ENCODE peak calls at places on chromosome 15, in four cellular contexts. Y, T, Q and V are unnamed samples.

GRCh38 chr15:101242999-101243336 is 8.9 kb downstream of the CHSY1 start:
- DNase-seq in Y (no peak), T (no peak), Q (no peak), V (peak)

GRCh38 chr15:84001655-84002054 is 233.9 kb upstream of the GOLGA6L4 start:
- DNase-seq in Y (no peak), T (no peak), Q (no peak), V (no peak)

GRCh38 chr15:64961013-64961412 is 28.7 kb downstream of the SPG21 start:
- DNase-seq in Y (no peak), T (no peak), Q (no peak), V (no peak)

GRCh38 chr15:41967506-41968206 is 4.7 kb downstream of the EHD4 start:
- DNase-seq in Y (no peak), T (peak), Q (no peak), V (peak)

GRCh38 chr15:65576669-65577068 is 34.3 kb downstream of the INTS14 start:
- DNase-seq in Y (no peak), T (no peak), Q (no peak), V (peak)

GRCh38 chr15:42215854-42216829 is 8.0 kb upstream of the VPS39 start:
- DNase-seq in Y (no peak), T (no peak), Q (no peak), V (peak)

GRCh38 chr15:42159381-42160015 is 3.1 kb upstream of the PLA2G4F start:
- DNase-seq in Y (no peak), T (no peak), Q (no peak), V (no peak)

GRCh38 chr15:49215768-49216739 is 46.0 kb downstream of the GALK2 start:
- DNase-seq in Y (no peak), T (no peak), Q (no peak), V (no peak)

GRCh38 chr15:45795487-45796069 is 160.7 kb downstream of the SQOR start:
- DNase-seq in Y (no peak), T (peak), Q (peak), V (peak)

GRCh38 chr15:29139072-29139471 is 130.6 kb downstream of the NSMCE3 start:
- DNase-seq in Y (no peak), T (no peak), Q (no peak), V (no peak)

GRCh38 chr15:88680241-88680910 is 41.6 kb downstream of the ISG20 start:
- DNase-seq in Y (no peak), T (no peak), Q (no peak), V (no peak)

GRCh38 chr15:31306426-31307269 is 20.0 kb upstream of the KLF13 start:
- DNase-seq in Y (no peak), T (no peak), Q (no peak), V (no peak)

GRCh38 chr15:64985382-64986033 is 4.2 kb downstream of the SPG21 start:
- DNase-seq in Y (no peak), T (no peak), Q (peak), V (peak)

GRCh38 chr15:90839187-90840071 is 29.0 kb upstream of the FURIN start:
- DNase-seq in Y (no peak), T (no peak), Q (peak), V (no peak)

GRCh38 chr15:66251790-66252355 is 1.7 kb downstream of the MEGF11 start:
- DNase-seq in Y (no peak), T (no peak), Q (no peak), V (no peak)

GRCh38 chr15:74208901-74209559 is 6.4 kb upstream of the STRA6 start:
- DNase-seq in Y (no peak), T (peak), Q (peak), V (no peak)

GRCh38 chr15:48675436-48675835 is 29.9 kb upstream of the FBN1 start:
- DNase-seq in Y (no peak), T (no peak), Q (no peak), V (no peak)

GRCh38 chr15:67520276-67520975 is 505 bp upstream of the C15orf61 start:
- DNase-seq in Y (no peak), T (no peak), Q (no peak), V (no peak)

GRCh38 chr15:29671308-29671981 is 150.8 kb downstream of the TJP1 start:
- DNase-seq in Y (peak), T (no peak), Q (no peak), V (no peak)

GRCh38 chr15:81339851-81340250 is 15.9 kb upstream of the STARD5 start:
- DNase-seq in Y (no peak), T (no peak), Q (no peak), V (no peak)

GRCh38 chr15:92069308-92070244 is 216.1 kb downstream of the SLCO3A1 start:
- DNase-seq in Y (peak), T (peak), Q (no peak), V (peak)

GRCh38 chr15:22262613-22263020 is 182.3 kb downstream of the OR4M2 start:
- DNase-seq in Y (peak), T (no peak), Q (no peak), V (no peak)

GRCh38 chr15:51371271-51371670 is 29.8 kb downstream of the GLDN start:
- DNase-seq in Y (no peak), T (no peak), Q (no peak), V (no peak)

GRCh38 chr15:51379390-51379789 is 37.9 kb downstream of the GLDN start:
- DNase-seq in Y (no peak), T (no peak), Q (no peak), V (no peak)

GRCh38 chr15:51377038-51377761 is 35.7 kb downstream of the GLDN start:
- DNase-seq in Y (no peak), T (no peak), Q (no peak), V (no peak)

GRCh38 chr15:51374131-51374530 is 32.7 kb downstream of the GLDN start:
- DNase-seq in Y (no peak), T (no peak), Q (no peak), V (no peak)

DNA sequence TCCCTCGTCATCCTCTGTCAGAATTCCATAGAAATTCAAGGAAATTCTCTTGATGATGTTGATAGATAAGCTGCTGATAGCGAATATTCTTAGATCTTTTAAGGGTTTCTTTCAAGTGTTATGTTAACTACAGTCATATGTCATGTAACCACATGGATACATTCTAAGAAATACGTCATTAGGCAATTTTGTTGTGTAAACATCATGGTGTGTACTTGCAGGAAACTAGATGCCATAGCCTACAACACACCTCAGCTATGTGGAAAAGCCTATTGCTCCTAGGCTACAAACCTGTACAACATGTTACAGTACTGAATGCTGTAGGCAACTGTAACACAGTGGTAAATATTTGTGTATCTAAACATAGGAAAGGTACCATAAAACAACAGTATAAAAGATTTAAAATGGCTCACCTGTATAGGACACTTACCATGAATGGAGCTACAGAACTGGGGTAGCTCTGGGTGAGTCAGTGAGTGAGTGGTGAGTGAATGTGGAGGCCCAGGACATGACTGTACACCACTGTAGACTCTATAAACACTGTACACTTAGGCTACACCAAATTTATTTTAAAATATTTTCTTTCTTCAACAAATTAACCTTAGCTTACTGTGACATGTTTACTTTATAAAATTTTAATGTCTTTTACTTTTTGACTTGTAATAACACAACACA is 34.6 kb downstream of the GLDN start:
- DNase-seq in Y (no peak), T (no peak), Q (no peak), V (no peak)
- H3K27ac ChIP-seq in Y (no peak), T (no peak), Q (no peak), V (no peak)

DNA sequence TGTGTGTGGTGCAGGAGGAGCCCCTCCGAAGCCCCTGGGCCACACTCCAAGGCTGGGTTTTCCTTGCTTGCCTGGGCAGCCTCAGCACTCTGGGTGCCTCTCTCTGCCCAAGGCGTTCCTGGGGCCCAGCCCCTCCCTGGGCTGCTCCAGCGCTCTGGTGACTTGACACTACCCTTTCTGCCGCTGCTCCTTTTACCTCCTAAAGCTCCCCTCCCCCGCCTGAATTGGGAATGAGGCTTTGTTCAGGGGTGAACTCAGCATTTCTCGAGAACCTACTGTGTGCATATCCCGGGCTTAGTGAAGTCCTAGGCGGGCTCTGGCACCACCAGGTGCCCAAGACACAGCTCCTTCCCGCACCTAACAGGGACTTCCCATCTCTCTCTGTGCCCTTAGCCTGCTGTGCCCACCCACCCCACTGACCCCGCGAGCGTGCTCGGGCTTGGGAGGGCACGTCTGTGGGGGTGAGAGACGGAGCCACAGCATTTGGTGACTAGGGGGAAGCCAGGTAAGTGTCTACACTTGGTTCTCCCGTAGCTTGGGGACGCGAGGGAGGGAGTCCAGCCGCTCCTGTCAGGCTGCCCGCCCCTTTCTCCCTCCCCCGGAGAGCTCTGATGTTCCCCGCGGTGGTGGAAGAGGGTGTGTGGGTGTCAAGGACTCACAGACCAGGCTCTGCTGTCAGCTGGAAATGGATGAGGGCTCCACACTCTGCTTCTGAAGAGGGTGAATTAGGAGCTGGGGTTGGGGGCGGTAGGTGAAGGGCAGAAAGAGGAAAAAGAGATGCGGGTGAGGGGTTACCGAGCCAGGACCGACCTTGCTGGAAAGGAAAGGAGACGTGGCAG is 1.1 kb upstream of the BAHD1 start:
- DNase-seq in Y (no peak), T (peak), Q (peak), V (peak)
- TF ChIP-seq MYC in Y (no peak), T (no peak), Q (no peak), V (no peak)

GRCh38 chr15:60529332-60529731 is 50.4 kb upstream of the ICE2 start:
- DNase-seq in Y (no peak), T (no peak), Q (no peak), V (no peak)

GRCh38 chr15:60528530-60528929 is 49.6 kb upstream of the ICE2 start:
- DNase-seq in Y (no peak), T (no peak), Q (no peak), V (peak)

GRCh38 chr15:60523056-60523455 is 44.1 kb upstream of the ICE2 start:
- DNase-seq in Y (no peak), T (no peak), Q (no peak), V (peak)

GRCh38 chr15:60525640-60526039 is 46.7 kb upstream of the ICE2 start:
- DNase-seq in Y (no peak), T (no peak), Q (no peak), V (no peak)

DNA sequence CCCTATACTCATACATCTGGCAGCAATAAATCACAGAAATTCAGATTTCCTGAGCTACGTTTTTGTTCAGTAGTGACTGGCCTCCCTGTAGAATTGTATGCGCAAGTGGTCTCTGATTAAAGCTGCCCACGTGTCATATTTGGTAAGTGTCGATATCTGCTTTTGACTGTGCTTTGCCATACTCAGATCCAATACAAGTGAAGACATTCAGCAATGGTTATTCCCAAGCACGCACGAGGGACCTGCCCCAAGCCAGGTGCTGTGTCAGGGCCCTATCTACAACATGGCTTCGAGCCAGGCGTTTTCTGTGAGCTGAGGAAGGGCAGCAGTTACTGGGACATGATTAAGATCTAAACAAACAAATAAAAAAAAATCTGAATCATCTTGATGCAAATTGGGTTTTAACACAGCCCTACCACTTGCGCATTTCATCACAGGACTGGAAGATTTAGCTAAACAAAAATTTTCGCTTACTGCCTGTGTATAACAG is 47.2 kb upstream of the ICE2 start:
- DNase-seq in Y (no peak), T (peak), Q (no peak), V (no peak)
- H3K27ac ChIP-seq in Y (no peak), T (no peak), Q (no peak), V (no peak)

GRCh38 chr15:99522288-99522687 is 43.5 kb upstream of the MEF2A start:
- DNase-seq in Y (no peak), T (no peak), Q (no peak), V (no peak)
- TF ChIP-seq MYC in Y (no peak), T (no peak), Q (no peak), V (no peak)

GRCh38 chr15:63609448-63609847 is 12.3 kb downstream of the FBXL22 start:
- DNase-seq in Y (no peak), T (no peak), Q (no peak), V (no peak)
- H3K27ac ChIP-seq in Y (peak), T (no peak), Q (no peak), V (no peak)

GRCh38 chr15:35858707-35859106 is 312.7 kb upstream of the DPH6 start:
- DNase-seq in Y (no peak), T (no peak), Q (no peak), V (no peak)
- TF ChIP-seq MYC in Y (no peak), T (no peak), Q (no peak), V (no peak)

DNA sequence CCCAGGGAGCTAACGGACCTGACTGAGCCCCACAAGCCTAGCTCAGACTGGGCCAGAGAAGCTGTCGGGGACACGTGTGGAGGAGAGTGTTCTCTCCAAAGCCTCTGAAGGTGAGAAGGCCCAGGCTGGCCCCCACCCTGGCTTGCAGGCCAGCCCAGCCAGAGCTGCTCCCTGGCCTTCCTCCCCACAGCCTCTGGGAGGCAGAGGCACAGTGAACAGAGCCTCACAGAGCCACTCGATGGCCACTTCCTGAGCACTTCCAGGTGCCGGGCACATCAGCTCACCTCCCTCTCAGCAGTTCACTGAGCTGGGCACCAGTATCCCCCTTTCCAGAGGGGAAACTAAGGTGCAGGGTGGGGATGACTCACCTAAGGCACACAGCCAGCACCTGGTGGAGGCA is 109.4 kb upstream of the LINGO1 start:
- DNase-seq in Y (no peak), T (no peak), Q (no peak), V (no peak)
- H3K27ac ChIP-seq in Y (no peak), T (no peak), Q (no peak), V (no peak)

GRCh38 chr15:69194854-69195253 is 34.4 kb downstream of the GLCE start:
- DNase-seq in Y (no peak), T (no peak), Q (peak), V (peak)

GRCh38 chr15:69190504-69190903 is 30.1 kb downstream of the GLCE start:
- DNase-seq in Y (no peak), T (no peak), Q (no peak), V (no peak)

GRCh38 chr15:69190091-69190490 is 29.7 kb downstream of the GLCE start:
- DNase-seq in Y (no peak), T (no peak), Q (no peak), V (no peak)

GRCh38 chr15:69189157-69189556 is 28.7 kb downstream of the GLCE start:
- DNase-seq in Y (no peak), T (no peak), Q (no peak), V (no peak)

DNA sequence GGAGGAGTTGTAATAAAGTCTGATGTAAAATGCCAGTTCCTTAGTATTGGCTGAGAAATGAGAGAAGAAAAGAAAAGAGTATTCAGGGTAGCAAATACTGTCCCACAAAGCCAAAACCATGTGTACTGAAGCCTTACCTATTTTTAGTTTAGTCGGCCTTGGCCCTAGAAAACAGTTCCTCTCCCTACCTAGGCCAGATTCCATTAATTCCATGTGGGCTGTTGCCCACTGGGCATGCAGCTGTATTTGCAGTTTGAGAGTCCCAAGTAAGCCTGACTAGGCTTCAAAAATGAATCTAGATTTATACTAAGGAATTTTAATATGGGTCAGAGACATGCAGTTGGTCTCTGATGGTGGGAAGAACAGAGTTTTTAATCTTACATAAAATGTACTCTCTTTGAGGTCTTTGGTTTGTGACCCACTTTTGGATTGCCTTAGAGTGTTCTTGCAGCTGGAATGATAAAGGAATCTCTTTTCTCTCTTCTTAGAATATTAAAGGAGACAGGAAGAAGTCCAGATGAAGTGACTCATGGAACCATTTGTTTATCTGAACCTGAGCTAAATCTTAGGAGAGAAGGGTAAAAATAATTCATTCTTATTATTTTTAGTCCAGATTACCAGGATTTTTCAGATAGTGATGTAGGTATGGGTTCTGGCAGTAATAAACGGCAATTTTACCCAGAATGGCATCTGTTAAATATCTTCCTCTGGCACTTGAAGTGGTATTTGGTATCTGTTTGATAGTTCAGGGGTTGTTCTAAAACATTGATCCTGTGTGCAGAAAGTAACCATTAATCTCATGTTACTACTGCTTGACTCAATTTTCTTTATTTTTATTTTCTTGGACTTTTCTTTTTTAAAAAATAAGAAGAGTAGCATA is 33.8 kb downstream of the GLCE start:
- DNase-seq in Y (no peak), T (no peak), Q (no peak), V (peak)
- TF ChIP-seq MYC in Y (no peak), T (no peak), Q (no peak), V (no peak)

GRCh38 chr15:40787344-40787841 is 17.6 kb downstream of the C15orf62 start:
- DNase-seq in Y (no peak), T (no peak), Q (no peak), V (peak)
- H3K27ac ChIP-seq in Y (peak), T (no peak), Q (no peak), V (peak)

GRCh38 chr15:47409601-47410000 is 307.7 kb upstream of the SEMA6D start:
- DNase-seq in Y (no peak), T (no peak), Q (no peak), V (no peak)
- TF ChIP-seq MYC in Y (no peak), T (no peak), Q (no peak), V (no peak)